ENCODE peak calls at places on chromosomes 4 and X, in seven cellular contexts. N, V, A, U, R, K and X are unnamed samples.

GRCh38 chr4:118280501-118281218 is 72.1 kb downstream of the PRSS12 start:
- DNase-seq in N (no peak), V (peak), A (no peak), U (peak), R (no peak), K (no peak), X (no peak)

GRCh38 chr4:828641-829271 is 2.8 kb upstream of the CPLX1 start:
- DNase-seq in N (peak), V (no peak), A (no peak), U (no peak), R (no peak), K (peak), X (peak)

GRCh38 chr4:138251904-138252303 is 9.8 kb upstream of the SLC7A11 start:
- DNase-seq in N (no peak), V (no peak), A (no peak), U (no peak), R (no peak), K (no peak), X (no peak)

GRCh38 chrX:84873176-84873575 is 130.5 kb upstream of the APOOL start:
- DNase-seq in N (no peak), V (no peak), A (no peak), U (no peak), R (no peak), K (no peak), X (no peak)

GRCh38 chr4:173418636-173419035 is 19.7 kb upstream of the SCRG1 start:
- DNase-seq in N (no peak), V (no peak), A (no peak), U (no peak), R (no peak), K (no peak), X (no peak)

GRCh38 chr4:5144384-5144783 is 93.1 kb downstream of the STK32B start:
- DNase-seq in N (no peak), V (no peak), A (no peak), U (no peak), R (no peak), K (no peak), X (no peak)

GRCh38 chr4:4762909-4763814 is 96.3 kb upstream of the MSX1 start:
- DNase-seq in N (no peak), V (no peak), A (no peak), U (no peak), R (no peak), K (no peak), X (peak)

GRCh38 chrX:47831788-47832187 is 4.9 kb upstream of the ZNF81 start:
- DNase-seq in N (no peak), V (peak), A (no peak), U (peak), R (no peak), K (peak), X (peak)